ENCODE peak calls at places on chromosomes 4 and X, in eight cellular contexts. One of them, this sample, is unnamed.

GRCh38 chr4:66564901-66565648 is 894.8 kb upstream of the EPHA5 start:
- DNase-seq in WERI-Rb-1: no peak
- DNase-seq in A673: no peak
- DNase-seq in choroid plexus epithelial cell: peak
- DNase-seq in cardiac muscle cell: peak
- DNase-seq in AG10803: peak
- DNase-seq in SK-N-SH: no peak
- DNase-seq in brain microvascular endothelial cell: peak
- DNase-seq in this sample: peak

GRCh38 chr4:163109967-163110366 is 56.7 kb downstream of the NAF1 start:
- DNase-seq in WERI-Rb-1: no peak
- DNase-seq in cardiac muscle cell: no peak
- DNase-seq in brain microvascular endothelial cell: no peak
- DNase-seq in SK-N-SH: no peak
- DNase-seq in A673: no peak
- DNase-seq in AG10803: no peak
- DNase-seq in choroid plexus epithelial cell: no peak
- DNase-seq in this sample: no peak

GRCh38 chrX:10496345-10496965 is 123.9 kb downstream of the MID1 start:
- DNase-seq in WERI-Rb-1: no peak
- DNase-seq in brain microvascular endothelial cell: peak
- DNase-seq in choroid plexus epithelial cell: peak
- DNase-seq in cardiac muscle cell: peak
- DNase-seq in AG10803: peak
- DNase-seq in SK-N-SH: peak
- DNase-seq in A673: no peak
- DNase-seq in this sample: peak

GRCh38 chrX:13659057-13659456 is 6.1 kb downstream of the TCEANC start:
- DNase-seq in AG10803: peak
- DNase-seq in A673: no peak
- DNase-seq in SK-N-SH: no peak
- DNase-seq in choroid plexus epithelial cell: peak
- DNase-seq in WERI-Rb-1: no peak
- DNase-seq in cardiac muscle cell: peak
- DNase-seq in brain microvascular endothelial cell: peak
- DNase-seq in this sample: no peak

GRCh38 chr4:124288706-124289486 is 423.6 kb downstream of the ANKRD50 start:
- DNase-seq in SK-N-SH: no peak
- DNase-seq in cardiac muscle cell: peak
- DNase-seq in choroid plexus epithelial cell: peak
- DNase-seq in brain microvascular endothelial cell: no peak
- DNase-seq in AG10803: no peak
- DNase-seq in A673: no peak
- DNase-seq in WERI-Rb-1: no peak
- DNase-seq in this sample: no peak

GRCh38 chr4:8317474-8317873 is 47.9 kb downstream of the HTRA3 start:
- DNase-seq in SK-N-SH: no peak
- DNase-seq in choroid plexus epithelial cell: no peak
- DNase-seq in WERI-Rb-1: no peak
- DNase-seq in brain microvascular endothelial cell: no peak
- DNase-seq in cardiac muscle cell: no peak
- DNase-seq in AG10803: no peak
- DNase-seq in A673: no peak
- DNase-seq in this sample: no peak

GRCh38 chrX:16552546-16552945 is 97.4 kb upstream of the S100G start:
- DNase-seq in WERI-Rb-1: no peak
- DNase-seq in cardiac muscle cell: peak
- DNase-seq in AG10803: peak
- DNase-seq in choroid plexus epithelial cell: peak
- DNase-seq in brain microvascular endothelial cell: no peak
- DNase-seq in SK-N-SH: no peak
- DNase-seq in A673: no peak
- DNase-seq in this sample: no peak

GRCh38 chr4:40058121-40058520 is 1.5 kb downstream of the N4BP2 start:
- DNase-seq in AG10803: no peak
- DNase-seq in WERI-Rb-1: no peak
- DNase-seq in A673: no peak
- DNase-seq in choroid plexus epithelial cell: no peak
- DNase-seq in brain microvascular endothelial cell: no peak
- DNase-seq in SK-N-SH: peak
- DNase-seq in cardiac muscle cell: no peak
- DNase-seq in this sample: no peak

GRCh38 chr4:93409035-93409434 is 419.5 kb upstream of the ATOH1 start:
- DNase-seq in choroid plexus epithelial cell: no peak
- DNase-seq in A673: peak
- DNase-seq in WERI-Rb-1: no peak
- DNase-seq in cardiac muscle cell: no peak
- DNase-seq in SK-N-SH: no peak
- DNase-seq in AG10803: no peak
- DNase-seq in brain microvascular endothelial cell: no peak
- DNase-seq in this sample: no peak

GRCh38 chrX:31168596-31168995 is 96.8 kb upstream of the FTHL17 start:
- DNase-seq in WERI-Rb-1: no peak
- DNase-seq in A673: no peak
- DNase-seq in AG10803: no peak
- DNase-seq in brain microvascular endothelial cell: no peak
- DNase-seq in cardiac muscle cell: no peak
- DNase-seq in choroid plexus epithelial cell: no peak
- DNase-seq in SK-N-SH: no peak
- DNase-seq in this sample: no peak

GRCh38 chrX:64206556-64207162 is 1.2 kb upstream of the AMER1 start:
- DNase-seq in brain microvascular endothelial cell: no peak
- DNase-seq in SK-N-SH: no peak
- DNase-seq in WERI-Rb-1: no peak
- DNase-seq in A673: peak
- DNase-seq in AG10803: peak
- DNase-seq in choroid plexus epithelial cell: peak
- DNase-seq in cardiac muscle cell: peak
- DNase-seq in this sample: no peak

GRCh38 chr4:2396781-2397368 is 21.6 kb downstream of the ZFYVE28 start:
- DNase-seq in WERI-Rb-1: no peak
- DNase-seq in choroid plexus epithelial cell: no peak
- DNase-seq in cardiac muscle cell: no peak
- DNase-seq in AG10803: no peak
- DNase-seq in brain microvascular endothelial cell: no peak
- DNase-seq in SK-N-SH: no peak
- DNase-seq in A673: no peak
- DNase-seq in this sample: no peak

GRCh38 chrX:24131476-24131875 is 18.1 kb upstream of the ZFX start:
- DNase-seq in choroid plexus epithelial cell: no peak
- DNase-seq in brain microvascular endothelial cell: no peak
- DNase-seq in A673: no peak
- DNase-seq in cardiac muscle cell: no peak
- DNase-seq in AG10803: no peak
- DNase-seq in SK-N-SH: no peak
- DNase-seq in WERI-Rb-1: no peak
- DNase-seq in this sample: no peak

GRCh38 chr4:138751290-138751689 is 264.3 kb upstream of the NOCT start:
- DNase-seq in choroid plexus epithelial cell: peak
- DNase-seq in cardiac muscle cell: no peak
- DNase-seq in SK-N-SH: no peak
- DNase-seq in brain microvascular endothelial cell: no peak
- DNase-seq in A673: peak
- DNase-seq in AG10803: peak
- DNase-seq in WERI-Rb-1: no peak
- DNase-seq in this sample: peak

GRCh38 chr4:26632916-26633315 is 49.0 kb downstream of the TBC1D19 start:
- DNase-seq in AG10803: peak
- DNase-seq in SK-N-SH: no peak
- DNase-seq in A673: peak
- DNase-seq in choroid plexus epithelial cell: no peak
- DNase-seq in WERI-Rb-1: no peak
- DNase-seq in brain microvascular endothelial cell: no peak
- DNase-seq in cardiac muscle cell: no peak
- DNase-seq in this sample: no peak

GRCh38 chr4:74018771-74019170 is 19.7 kb downstream of the CXCL3 start:
- DNase-seq in AG10803: no peak
- DNase-seq in A673: no peak
- DNase-seq in cardiac muscle cell: no peak
- DNase-seq in SK-N-SH: no peak
- DNase-seq in brain microvascular endothelial cell: no peak
- DNase-seq in choroid plexus epithelial cell: no peak
- DNase-seq in WERI-Rb-1: no peak
- DNase-seq in this sample: no peak

GRCh38 chr4:41610474-41610873 is 72.5 kb downstream of the LIMCH1 start:
- DNase-seq in choroid plexus epithelial cell: no peak
- DNase-seq in brain microvascular endothelial cell: no peak
- DNase-seq in A673: no peak
- DNase-seq in cardiac muscle cell: no peak
- DNase-seq in WERI-Rb-1: no peak
- DNase-seq in AG10803: no peak
- DNase-seq in SK-N-SH: no peak
- DNase-seq in this sample: no peak

GRCh38 chr4:106140601-106141000 is 175.4 kb downstream of the TBCK start:
- DNase-seq in brain microvascular endothelial cell: no peak
- DNase-seq in cardiac muscle cell: no peak
- DNase-seq in choroid plexus epithelial cell: peak
- DNase-seq in SK-N-SH: no peak
- DNase-seq in AG10803: peak
- DNase-seq in WERI-Rb-1: no peak
- DNase-seq in A673: peak
- DNase-seq in this sample: no peak

GRCh38 chr4:6032249-6033244 is 14.3 kb upstream of the C4orf50 start:
- DNase-seq in cardiac muscle cell: no peak
- DNase-seq in brain microvascular endothelial cell: no peak
- DNase-seq in SK-N-SH: no peak
- DNase-seq in A673: no peak
- DNase-seq in choroid plexus epithelial cell: no peak
- DNase-seq in WERI-Rb-1: no peak
- DNase-seq in AG10803: peak
- DNase-seq in this sample: no peak

GRCh38 chr4:38612996-38613395 is 51.0 kb upstream of the KLF3 start:
- DNase-seq in SK-N-SH: no peak
- DNase-seq in choroid plexus epithelial cell: peak
- DNase-seq in A673: peak
- DNase-seq in AG10803: no peak
- DNase-seq in WERI-Rb-1: no peak
- DNase-seq in brain microvascular endothelial cell: no peak
- DNase-seq in cardiac muscle cell: peak
- DNase-seq in this sample: peak

GRCh38 chrX:154334496-154334895 is 38.9 kb downstream of the TKTL1 start:
- DNase-seq in AG10803: no peak
- DNase-seq in A673: no peak
- DNase-seq in choroid plexus epithelial cell: peak
- DNase-seq in cardiac muscle cell: no peak
- DNase-seq in SK-N-SH: no peak
- DNase-seq in brain microvascular endothelial cell: no peak
- DNase-seq in WERI-Rb-1: no peak
- DNase-seq in this sample: no peak

GRCh38 chr4:86441175-86441960 is 81.5 kb upstream of the MAPK10 start:
- DNase-seq in AG10803: no peak
- DNase-seq in cardiac muscle cell: peak
- DNase-seq in WERI-Rb-1: no peak
- DNase-seq in choroid plexus epithelial cell: peak
- DNase-seq in SK-N-SH: peak
- DNase-seq in A673: no peak
- DNase-seq in brain microvascular endothelial cell: no peak
- DNase-seq in this sample: no peak
- TF ChIP-seq CTCF in AG10803: no peak
- TF ChIP-seq CTCF in cardiac muscle cell: no peak
- TF ChIP-seq CTCF in WERI-Rb-1: no peak
- TF ChIP-seq CTCF in choroid plexus epithelial cell: no peak
- TF ChIP-seq CTCF in SK-N-SH: no peak
- TF ChIP-seq CTCF in A673: no peak
- TF ChIP-seq CTCF in brain microvascular endothelial cell: no peak
- TF ChIP-seq CTCF in this sample: no peak

DNA sequence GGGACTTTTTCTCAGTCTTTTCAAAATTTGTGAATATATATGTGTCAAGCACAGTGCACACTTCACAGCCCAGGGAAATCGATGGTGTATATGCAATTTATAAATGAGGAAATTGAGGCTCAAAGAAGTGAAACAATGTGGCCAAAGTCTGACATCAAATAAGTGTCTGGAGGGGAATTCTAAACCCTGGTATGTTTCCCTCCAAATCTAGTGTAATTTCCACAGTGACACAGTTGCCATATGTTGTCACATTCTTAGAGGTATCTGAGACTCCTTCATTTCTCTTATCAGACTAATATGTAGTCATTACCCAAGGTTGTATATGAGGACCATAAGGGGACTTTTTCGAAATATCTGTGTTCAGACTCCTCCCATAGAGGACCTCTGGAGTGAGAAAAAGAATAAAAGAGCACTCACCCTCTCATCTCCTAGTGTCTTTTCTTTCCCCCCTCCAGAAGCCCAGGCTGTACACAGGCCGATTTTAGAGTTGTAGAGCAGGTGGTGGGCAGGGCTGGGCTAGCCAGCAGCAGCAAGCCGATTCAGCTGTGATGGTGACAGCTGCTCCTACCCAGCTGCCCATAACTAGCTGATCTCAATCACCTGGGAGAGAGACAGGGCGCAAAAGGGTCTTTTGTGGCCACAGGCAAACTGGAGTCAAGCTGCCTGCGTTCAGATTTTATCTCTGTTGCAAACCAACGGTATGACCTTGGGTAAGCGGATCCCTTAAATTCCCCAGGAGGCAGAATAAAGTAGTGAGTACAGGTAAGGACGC is 55.1 kb downstream of the CLCN5 start:
- DNase-seq in AG10803: no peak
- DNase-seq in brain microvascular endothelial cell: no peak
- DNase-seq in WERI-Rb-1: peak
- DNase-seq in choroid plexus epithelial cell: no peak
- DNase-seq in A673: no peak
- DNase-seq in cardiac muscle cell: no peak
- DNase-seq in SK-N-SH: peak
- DNase-seq in this sample: no peak
- H3K4me3 ChIP-seq in AG10803: no peak
- H3K4me3 ChIP-seq in brain microvascular endothelial cell: no peak
- H3K4me3 ChIP-seq in WERI-Rb-1: peak
- H3K4me3 ChIP-seq in choroid plexus epithelial cell: no peak
- H3K4me3 ChIP-seq in A673: no peak
- H3K4me3 ChIP-seq in cardiac muscle cell: no peak
- H3K4me3 ChIP-seq in SK-N-SH: no peak
- H3K4me3 ChIP-seq in this sample: no peak

DNA sequence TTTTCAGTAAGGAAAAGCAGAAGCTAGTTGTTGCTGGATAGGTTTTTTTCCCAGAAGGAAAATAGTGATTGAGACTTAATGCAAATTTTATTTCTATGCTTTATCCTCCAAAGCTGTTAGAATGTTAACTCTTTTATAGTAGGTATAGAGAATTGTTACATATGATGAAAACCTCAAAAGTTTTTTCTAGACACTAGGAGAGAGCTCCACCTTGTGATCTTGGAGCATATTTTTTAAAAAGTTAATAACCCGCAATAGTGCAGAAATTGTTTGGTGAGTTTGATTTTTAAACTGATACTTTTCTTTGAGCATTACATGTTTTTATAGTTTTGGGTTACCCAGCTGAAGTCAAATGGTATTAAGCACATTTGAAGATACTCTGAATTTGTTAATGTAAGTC is 56.5 kb downstream of the STAG2 start:
- DNase-seq in brain microvascular endothelial cell: no peak
- DNase-seq in AG10803: no peak
- DNase-seq in cardiac muscle cell: no peak
- DNase-seq in choroid plexus epithelial cell: peak
- DNase-seq in SK-N-SH: no peak
- DNase-seq in WERI-Rb-1: no peak
- DNase-seq in A673: peak
- DNase-seq in this sample: no peak
- TF ChIP-seq CTCF in brain microvascular endothelial cell: no peak
- TF ChIP-seq CTCF in AG10803: no peak
- TF ChIP-seq CTCF in cardiac muscle cell: peak
- TF ChIP-seq CTCF in choroid plexus epithelial cell: no peak
- TF ChIP-seq CTCF in SK-N-SH: peak
- TF ChIP-seq CTCF in WERI-Rb-1: no peak
- TF ChIP-seq CTCF in A673: peak
- TF ChIP-seq CTCF in this sample: no peak

GRCh38 chr4:147836807-147837206 is 104.9 kb downstream of the ARHGAP10 start:
- DNase-seq in SK-N-SH: no peak
- DNase-seq in A673: no peak
- DNase-seq in choroid plexus epithelial cell: no peak
- DNase-seq in brain microvascular endothelial cell: no peak
- DNase-seq in cardiac muscle cell: no peak
- DNase-seq in WERI-Rb-1: no peak
- DNase-seq in AG10803: no peak
- DNase-seq in this sample: no peak
- H3K4me3 ChIP-seq in SK-N-SH: no peak
- H3K4me3 ChIP-seq in A673: no peak
- H3K4me3 ChIP-seq in choroid plexus epithelial cell: no peak
- H3K4me3 ChIP-seq in brain microvascular endothelial cell: no peak
- H3K4me3 ChIP-seq in cardiac muscle cell: no peak
- H3K4me3 ChIP-seq in WERI-Rb-1: peak
- H3K4me3 ChIP-seq in AG10803: no peak
- H3K4me3 ChIP-seq in this sample: no peak

This sample was measured in astrocyte of the cerebellum.